ENCODE peak calls at places on chromosomes 11 and 22, in ten cellular contexts. Z is AG04449, A is dorsolateral prefrontal cortex, T is fibroblast of pulmonary artery, J is lower leg skin, U is ascending aorta, Y is astrocyte of the spinal cord, H is fibroblast of mammary gland, O is cardiac muscle cell, R is AG09309. X is an unnamed sample.

GRCh38 chr11:106594751-106595351 is 423.4 kb downstream of the GUCY1A2 start:
- DNase-seq in J (no peak), R (no peak), O (no peak), T (no peak), Y (no peak), A (no peak), H (no peak), Z (no peak), U (no peak), X (no peak)

GRCh38 chr11:91435694-91436375 is 788.8 kb upstream of the FAT3 start:
- DNase-seq in O (no peak), T (no peak), H (no peak), U (no peak), Y (no peak), R (no peak), J (no peak), Z (no peak), A (no peak), X (peak; percentile 5)

GRCh38 chr22:22396741-22397291 is 111.7 kb downstream of the ZNF280B start:
- DNase-seq in Y (no peak), A (no peak), R (no peak), H (no peak), Z (no peak), J (no peak), U (no peak), T (no peak), O (no peak), X (no peak)

GRCh38 chr11:36289226-36289852 is at the start of gene COMMD9:
- DNase-seq in H (peak; percentile 91), A (peak; percentile 98), T (peak; percentile 95), O (peak; percentile 94), R (peak; percentile 52), J (peak; percentile 95), Z (peak; percentile 37), Y (peak; percentile 93), U (peak; percentile 86), X (peak; percentile 96)

GRCh38 chr11:122393209-122393850 is 262.2 kb upstream of the UBASH3B start:
- DNase-seq in T (peak; percentile 38), Y (no peak), O (peak; percentile 70), J (no peak), Z (no peak), R (peak; percentile 10), H (no peak), A (no peak), U (no peak), X (no peak)

GRCh38 chr11:19336331-19336730 is 95.6 kb upstream of the E2F8 start:
- DNase-seq in J (no peak), Y (no peak), T (no peak), U (no peak), R (no peak), Z (no peak), O (no peak), H (no peak), A (no peak), X (no peak)

GRCh38 chr11:92480519-92480918 is 255.9 kb downstream of the FAT3 start:
- DNase-seq in U (no peak), Z (no peak), O (peak; percentile 1), H (peak; percentile 0), R (peak; percentile 2), Y (peak; percentile 10), T (peak; percentile 2), A (no peak), J (no peak), X (peak; percentile 14)

GRCh38 chr11:60831143-60831500 is 10.8 kb upstream of the CCDC86 start:
- DNase-seq in A (peak; percentile 91), O (peak; percentile 84), T (peak; percentile 84), R (peak; percentile 21), Z (no peak), Y (peak; percentile 79), H (peak; percentile 75), J (peak; percentile 72), U (peak; percentile 24), X (peak; percentile 86)

GRCh38 chr11:31887180-31887579 is 76.1 kb upstream of the PAX6 start:
- DNase-seq in Z (no peak), H (peak; percentile 5), U (no peak), A (no peak), Y (no peak), O (no peak), T (no peak), R (no peak), J (no peak), X (no peak)

GRCh38 chr22:23400286-23400981 is 179.7 kb downstream of the IGLL1 start:
- DNase-seq in R (no peak), U (no peak), Z (no peak), T (no peak), O (no peak), Y (no peak), A (peak; percentile 13), J (no peak), H (no peak), X (no peak)

GRCh38 chr22:32917577-32918375 is 116.3 kb downstream of the TIMP3 start:
- DNase-seq in J (no peak), Y (no peak), O (peak; percentile 38), Z (no peak), H (no peak), A (no peak), R (no peak), U (no peak), T (peak; percentile 38), X (no peak)

GRCh38 chr11:12868315-12869073 is 140.6 kb upstream of the RASSF10 start:
- DNase-seq in H (peak; percentile 56), U (no peak), R (no peak), Z (no peak), T (no peak), A (no peak), Y (peak; percentile 53), J (no peak), O (no peak), X (peak; percentile 25)

GRCh38 chr11:107014871-107015270 is 3.4 kb downstream of the GUCY1A2 start:
- DNase-seq in H (peak; percentile 55), A (no peak), R (no peak), Z (no peak), Y (peak; percentile 74), U (no peak), T (peak; percentile 29), J (no peak), O (peak; percentile 15), X (peak; percentile 35)

GRCh38 chr11:75233688-75234295 is 6.8 kb upstream of the TPBGL start:
- DNase-seq in O (peak; percentile 82), T (peak; percentile 81), J (no peak), Z (no peak), H (peak; percentile 55), R (peak; percentile 3), A (no peak), U (no peak), Y (peak; percentile 47), X (peak; percentile 70)

GRCh38 chr11:108891143-108891542 is 226.3 kb downstream of the DDX10 start:
- DNase-seq in A (no peak), Z (no peak), Y (no peak), R (no peak), U (no peak), T (no peak), H (no peak), J (no peak), O (no peak), X (no peak)
- H3K4me3 ChIP-seq in A (no peak overlapping the region), Z (no peak overlapping the region), Y (no peak overlapping the region), R (no peak overlapping the region), U (no peak overlapping the region), T (no peak overlapping the region), H (no peak overlapping the region), J (no peak overlapping the region), O (no peak overlapping the region), X (no peak overlapping the region)

GRCh38 chr11:66976048-66976467 is 954 bp downstream of the C11orf86 start:
- DNase-seq in Y (no peak), J (no peak), U (no peak), O (peak; percentile 43), R (no peak), T (no peak), Z (no peak), H (no peak), A (no peak), X (no peak)
- TF ChIP-seq CTCF in Y (peak; percentile 87), J (no peak), U (peak; percentile 50), O (peak; percentile 83), R (peak; percentile 70), T (peak; percentile 83), Z (peak; percentile 72), H (peak; percentile 77), A (peak; percentile 48), X (peak; percentile 71)

GRCh38 chr22:17087176-17088131 is 2.7 kb downstream of the IL17RA start:
- DNase-seq in A (no peak), O (peak; percentile 83), H (peak; percentile 41), R (peak; percentile 60), T (peak; percentile 45), Z (peak; percentile 58), J (no peak), Y (peak; percentile 77), U (no peak), X (no peak)

GRCh38 chr22:17084554-17085276 is at the start of gene IL17RA:
- DNase-seq in T (peak; percentile 85), J (peak; percentile 90), O (peak; percentile 91), R (peak; percentile 29), U (peak; percentile 57), A (peak; percentile 36), Z (no peak), Y (peak; percentile 85), H (peak; percentile 78), X (peak; percentile 94)

GRCh38 chr22:17086301-17086700 is 1.5 kb downstream of the IL17RA start:
- DNase-seq in Z (no peak), O (no peak), A (no peak), T (no peak), Y (no peak), R (no peak), U (no peak), J (no peak), H (no peak), X (no peak)

GRCh38 chr22:17085277-17086091 is 684 bp downstream of the IL17RA start:
- DNase-seq in H (no peak), U (no peak), Y (no peak), J (no peak), T (no peak), A (no peak), Z (no peak), O (no peak), R (no peak), X (peak; percentile 35)

DNA sequence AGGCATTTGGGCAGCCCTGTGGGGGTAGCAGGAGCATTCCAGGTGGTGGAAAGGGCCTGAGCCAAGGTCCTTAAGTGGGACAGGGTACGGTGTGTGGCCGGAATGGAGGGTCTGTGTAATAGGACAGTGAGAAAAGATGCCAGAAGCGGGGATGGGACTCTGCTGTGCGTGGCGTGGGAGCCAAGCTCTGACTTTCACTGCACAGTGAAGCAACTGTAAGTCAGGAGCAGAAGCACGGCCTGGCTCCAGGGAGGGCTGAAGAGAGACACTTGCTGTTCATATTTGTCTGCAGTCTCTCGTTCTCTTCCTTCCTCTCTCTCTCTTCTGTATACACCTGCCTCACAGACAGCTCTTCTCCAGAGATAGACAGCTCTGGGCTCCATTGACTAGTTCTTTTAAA is 1.9 kb downstream of the IL17RA start:
- DNase-seq in H (no peak), R (no peak), Y (no peak), U (no peak), J (no peak), A (no peak), T (no peak), O (no peak), Z (no peak), X (no peak)
- H3K4me3 ChIP-seq in H (no peak overlapping the region), R (no peak overlapping the region), Y (no peak overlapping the region), U (peak overlapping the region; percentile 73), J (no peak overlapping the region), A (peak overlapping the region; percentile 77), T (peak overlapping the region; percentile 81), O (no peak overlapping the region), Z (no peak overlapping the region), X (no peak overlapping the region)

DNA sequence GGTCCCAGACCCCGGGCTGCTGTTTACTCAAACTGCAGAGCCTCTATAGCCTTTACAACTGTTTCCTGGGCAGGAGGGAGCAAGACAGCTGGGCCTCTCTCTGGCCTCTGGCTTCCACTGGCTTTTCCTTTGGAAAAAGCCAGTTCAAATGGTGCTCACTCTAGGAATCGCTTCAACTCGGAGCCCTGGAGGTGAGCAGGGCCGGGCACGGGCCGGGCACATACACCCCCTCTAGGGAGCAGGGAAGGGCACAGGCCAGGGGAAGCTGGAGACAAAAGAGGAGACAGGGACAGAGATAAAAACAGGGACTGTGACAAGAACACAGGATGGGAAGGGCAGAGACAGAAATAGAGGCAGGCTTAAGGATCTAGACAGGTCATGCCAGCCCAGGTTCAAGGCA is 839 bp downstream of the IRAG1 start:
- DNase-seq in U (no peak), R (no peak), Z (no peak), O (no peak), H (no peak), Y (no peak), J (no peak), T (no peak), A (no peak), X (no peak)
- TF ChIP-seq CTCF in U (no peak), R (no peak), Z (no peak), O (no peak), H (no peak), Y (no peak), J (no peak), T (no peak), A (no peak), X (no peak)